ENCODE peak calls at places on chromosomes 11 and 22, in four cellular contexts. C is NCI-H1930, U is HFFc6, K is posterior vena cava. H is an unnamed sample.

GRCh38 chr11:83056204-83056603 is 15.5 kb downstream of the RAB30 start:
- DNase-seq in C (no peak), U (no peak), K (no peak), H (no peak)

GRCh38 chr11:78940500-78941225 is 366.0 kb upstream of the NARS2 start:
- DNase-seq in C (peak), U (no peak), K (no peak), H (no peak)

GRCh38 chr11:77176996-77177395 is 49.0 kb downstream of the MYO7A start:
- DNase-seq in C (no peak), U (no peak), K (no peak), H (no peak)

GRCh38 chr11:35030716-35031213 is 108.2 kb upstream of the CD44 start:
- DNase-seq in C (no peak), U (peak), K (peak), H (peak)

GRCh38 chr11:74532496-74533246 is 39.1 kb upstream of the LIPT2 start:
- DNase-seq in C (no peak), U (no peak), K (no peak), H (peak)

GRCh38 chr11:5336331-5336730 is 7.0 kb downstream of the OR51B5 start:
- DNase-seq in C (no peak), U (peak), K (no peak), H (no peak)

GRCh38 chr11:70742553-70743291 is 344.4 kb downstream of the CTTN start:
- DNase-seq in C (no peak), U (no peak), K (peak), H (peak)

GRCh38 chr22:31244044-31244942 is 32.2 kb downstream of the LIMK2 start:
- DNase-seq in C (no peak), U (peak), K (peak), H (peak)

GRCh38 chr22:36323182-36323854 is 64.4 kb downstream of the MYH9 start:
- DNase-seq in C (no peak), U (no peak), K (peak), H (no peak)

GRCh38 chr22:27654536-27655445 is 146.8 kb downstream of the MN1 start:
- DNase-seq in C (no peak), U (no peak), K (no peak), H (no peak)

GRCh38 chr11:67254768-67255167 is 11.5 kb upstream of the GRK2 start:
- DNase-seq in C (no peak), U (no peak), K (no peak), H (no peak)

GRCh38 chr11:35099278-35100018 is 39.5 kb upstream of the CD44 start:
- DNase-seq in C (no peak), U (peak), K (no peak), H (peak)

H was measured in trophoblast cell.